ENCODE peak calls at places on chromosomes 13 and 19, in five cellular contexts. O is suprapubic skin, Z is cardiac muscle cell, C is mammary epithelial cell, K is heart right ventricle. Q is an unnamed sample.

GRCh38 chr13:100646030-100646673 is 28.4 kb downstream of the TMTC4 start:
- DNase-seq in O (no peak), Z (peak; percentile 58), C (peak; percentile 6), K (no peak), Q (peak; percentile 10)

GRCh38 chr13:60162096-60162495 is 1.6 kb downstream of the DIAPH3 start:
- DNase-seq in O (no peak), Z (no peak), C (peak; percentile 18), K (no peak), Q (peak; percentile 31)

GRCh38 chr13:112766336-112766735 is 76.5 kb downstream of the ATP11A start:
- DNase-seq in O (no peak), Z (no peak), C (no peak), K (no peak), Q (no peak)

GRCh38 chr19:12606796-12607195 is 3.8 kb downstream of the ZNF490 start:
- DNase-seq in O (no peak), Z (no peak), C (peak; percentile 31), K (no peak), Q (no peak)

GRCh38 chr13:28792992-28793391 is 27.1 kb upstream of the MTUS2 start:
- DNase-seq in O (no peak), Z (peak; percentile 77), C (peak; percentile 6), K (no peak), Q (no peak)

GRCh38 chr13:92074658-92075057 is 676.2 kb downstream of the GPC5 start:
- DNase-seq in O (no peak), Z (peak; percentile 22), C (no peak), K (no peak), Q (no peak)

GRCh38 chr13:112510002-112510780 is 77.8 kb downstream of the TUBGCP3 start:
- DNase-seq in O (no peak), Z (peak; percentile 64), C (peak; percentile 14), K (peak; percentile 13), Q (peak; percentile 25)

GRCh38 chr13:33250594-33250993 is 35.0 kb downstream of the STARD13 start:
- DNase-seq in O (no peak), Z (no peak), C (no peak), K (no peak), Q (no peak)

GRCh38 chr13:113845055-113845454 is 18.8 kb downstream of the GAS6 start:
- DNase-seq in O (peak; percentile 52), Z (no peak), C (no peak), K (no peak), Q (no peak)
- H3K4me1 ChIP-seq in O (peaks cover 57% of the 10 kb centered on the region), Z (peaks cover 15% of the 10 kb centered on the region), C (peaks cover 43% of the 10 kb centered on the region), K (peaks cover 64% of the 10 kb centered on the region), Q (peaks cover 22% of the 10 kb centered on the region)

DNA sequence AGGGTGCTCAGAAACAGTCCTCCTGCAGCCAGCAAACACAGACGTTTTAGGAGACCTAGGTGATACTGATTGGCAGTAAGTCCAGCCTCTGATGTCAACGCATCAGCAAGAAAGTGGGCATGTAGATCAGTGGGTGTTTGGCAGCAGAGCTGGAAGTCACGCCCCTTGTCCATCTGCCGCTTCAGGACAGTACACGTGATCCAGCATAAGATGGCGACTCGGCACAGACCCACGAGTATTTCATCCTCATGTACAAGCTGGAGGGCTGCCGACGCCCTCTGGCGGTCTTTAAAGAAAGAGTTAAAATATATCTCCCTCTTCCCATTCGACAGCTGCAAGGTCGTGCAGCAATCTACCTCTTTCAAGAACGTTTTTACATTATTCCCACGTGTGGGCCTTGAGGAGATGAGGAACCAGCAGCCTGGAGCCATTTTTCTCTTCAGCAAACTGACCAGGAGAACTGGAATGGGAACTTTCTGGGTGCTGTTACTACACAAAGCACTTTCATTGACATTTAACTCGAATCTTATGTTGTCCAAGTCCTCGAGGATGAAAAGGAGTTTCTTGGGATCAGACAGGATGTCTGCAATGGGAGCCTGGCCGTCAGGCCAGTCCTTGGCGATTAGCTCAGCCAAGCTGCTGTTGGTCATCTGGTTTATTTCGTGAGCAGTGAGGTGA is 22.3 kb downstream of the NLRP11 start:
- DNase-seq in O (no peak), Z (peak; percentile 48), C (peak; percentile 2), K (peak; percentile 6), Q (no peak)
- TF ChIP-seq CTCF in O (no peak), Z (peak; percentile 11), C (peak; percentile 18), K (no peak), Q (peak; percentile 35)

GRCh38 chr13:24138911-24139310 is 21.6 kb upstream of the SPATA13 start:
- DNase-seq in O (no peak), Z (no peak), C (no peak), K (no peak), Q (no peak)
- H3K27ac ChIP-seq in O (no peak overlapping the region), Z (no peak overlapping the region), C (no peak overlapping the region), K (no peak overlapping the region), Q (no peak overlapping the region)

GRCh38 chr19:1254081-1254527 is 5.7 kb downstream of the MIDN start:
- DNase-seq in O (no peak), Z (no peak), C (no peak), K (no peak), Q (no peak)

GRCh38 chr19:1254530-1255185 is 6.3 kb downstream of the MIDN start:
- DNase-seq in O (peak; percentile 81), Z (no peak), C (no peak), K (no peak), Q (no peak)

GRCh38 chr19:1256646-1257474 is 8.5 kb downstream of the MIDN start:
- DNase-seq in O (no peak), Z (no peak), C (no peak), K (no peak), Q (no peak)

GRCh38 chr19:1253514-1254080 is 5.2 kb downstream of the MIDN start:
- DNase-seq in O (peak; percentile 78), Z (no peak), C (no peak), K (no peak), Q (no peak)

DNA sequence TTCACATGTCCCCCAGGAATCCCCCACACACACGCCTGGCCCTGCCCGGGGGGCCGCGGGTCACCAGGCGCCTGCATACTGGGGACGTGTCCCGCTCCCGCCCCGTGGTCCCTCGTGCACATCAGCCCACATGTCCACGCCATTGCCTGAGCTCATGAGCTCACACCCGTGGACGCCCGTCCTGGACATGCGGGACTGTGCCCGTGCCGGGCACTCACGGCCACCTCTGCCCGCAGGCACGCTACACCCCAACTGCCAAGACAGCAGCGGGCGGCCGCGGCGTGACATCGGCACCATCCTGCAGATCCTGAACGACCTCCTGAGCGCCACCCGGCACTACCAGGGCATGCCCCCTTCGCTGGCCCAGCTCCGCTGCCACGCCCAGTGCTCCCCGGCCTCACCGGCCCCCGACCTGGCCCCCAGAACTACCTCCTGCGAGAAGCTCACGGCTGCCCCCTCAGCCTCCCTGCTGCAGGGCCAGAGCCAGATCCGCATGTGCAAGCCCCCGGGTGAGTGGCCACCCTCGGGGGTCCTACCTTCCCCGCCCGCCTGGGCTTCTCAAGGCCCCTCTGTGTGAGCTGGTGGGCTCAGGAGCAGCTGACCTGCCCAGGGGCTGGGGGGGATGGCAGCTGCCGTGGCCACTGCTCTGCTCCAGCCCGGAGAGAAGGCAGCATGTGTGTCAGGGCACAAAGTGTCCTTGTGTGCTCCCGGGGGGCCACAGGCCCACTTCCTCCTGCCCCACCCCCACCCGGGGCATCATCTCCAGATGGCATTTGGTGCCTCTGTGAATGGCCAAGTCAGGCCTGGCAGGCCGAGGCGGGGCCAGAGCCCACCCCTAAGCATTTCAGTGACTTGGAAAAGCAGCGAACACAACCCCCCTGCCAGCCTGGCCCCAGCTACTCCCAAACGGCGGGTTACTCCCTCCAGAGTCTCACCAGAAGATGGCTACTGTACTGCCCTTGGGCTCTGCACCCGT is 7.1 kb downstream of the MIDN start:
- DNase-seq in O (no peak), Z (no peak), C (no peak), K (no peak), Q (no peak)
- H3K4me1 ChIP-seq in O (peaks cover 90% of the 10 kb centered on the region), Z (peaks cover 14% of the 10 kb centered on the region), C (peaks cover 46% of the 10 kb centered on the region), K (peaks cover 60% of the 10 kb centered on the region), Q (peaks cover 11% of the 10 kb centered on the region)